ENCODE peak calls at places on chromosomes 11 and 22, in six cellular contexts. Z, V, H, L, G and Q are unnamed samples. For H3K4me1, the result is how much of the 10 kb centered on the place peaks cover.

GRCh38 chr11:119195680-119196079 is 10.4 kb downstream of the NHERF4 start:
- DNase-seq in H (no peak), L (no peak), V (peak), G (peak), Z (no peak), Q (peak)

GRCh38 chr11:79082280-79082679 is 358.6 kb downstream of the TENM4 start:
- DNase-seq in V (no peak), L (no peak), G (no peak), Z (no peak), H (no peak), Q (no peak)

GRCh38 chr11:17513853-17514252 is 30.4 kb downstream of the USH1C start:
- DNase-seq in L (no peak), V (no peak), H (no peak), Z (no peak), G (no peak), Q (no peak)

GRCh38 chr11:21933095-21933494 is 259.8 kb upstream of the ANO5 start:
- DNase-seq in L (no peak), V (peak), G (no peak), H (no peak), Z (no peak), Q (no peak)

GRCh38 chr11:16572946-16573345 is 165.5 kb upstream of the C11orf58 start:
- DNase-seq in Z (no peak), G (no peak), V (no peak), L (no peak), H (no peak), Q (no peak)

GRCh38 chr11:43419460-43419859 is 60.7 kb downstream of the TTC17 start:
- DNase-seq in L (peak), G (peak), H (peak), Z (no peak), V (peak), Q (peak)

GRCh38 chr22:45496451-45496941 is 6.2 kb upstream of the FBLN1 start:
- DNase-seq in H (no peak), Z (no peak), V (peak), G (no peak), L (no peak), Q (no peak)

GRCh38 chr11:103295704-103296103 is 186.5 kb downstream of the DYNC2H1 start:
- DNase-seq in H (peak), V (no peak), G (no peak), L (no peak), Z (no peak), Q (no peak)

GRCh38 chr22:37061611-37062365 is 10.2 kb downstream of the KCTD17 start:
- DNase-seq in G (peak), L (no peak), V (no peak), Z (no peak), H (no peak), Q (no peak)

GRCh38 chr11:87892291-87892690 is 283.0 kb downstream of the RAB38 start:
- DNase-seq in H (no peak), Z (no peak), G (no peak), L (no peak), V (no peak), Q (no peak)

GRCh38 chr11:76596652-76597051 is 73.9 kb downstream of the LRRC32 start:
- DNase-seq in V (peak), G (peak), L (no peak), Z (no peak), H (no peak), Q (no peak)

GRCh38 chr11:111307472-111308108 is 9.2 kb downstream of the POU2AF3 start:
- DNase-seq in Z (no peak), H (no peak), G (no peak), L (no peak), V (no peak), Q (no peak)

GRCh38 chr11:57647368-57647767 is 2.3 kb downstream of the YPEL4 start:
- DNase-seq in G (no peak), V (peak), H (no peak), L (no peak), Z (no peak), Q (no peak)

GRCh38 chr11:23013509-23013908 is 153.2 kb upstream of the CCDC179 start:
- DNase-seq in Z (no peak), G (no peak), H (no peak), L (no peak), V (no peak), Q (no peak)

GRCh38 chr11:133570376-133570775 is 38.1 kb upstream of the OPCML start:
- DNase-seq in H (no peak), L (no peak), Z (no peak), G (no peak), V (no peak), Q (no peak)

GRCh38 chr11:134764367-134764766 is 352.3 kb upstream of the B3GAT1 start:
- DNase-seq in V (no peak), Z (no peak), H (no peak), L (no peak), G (no peak), Q (no peak)

GRCh38 chr22:36762687-36763260 is 13.1 kb downstream of the IFT27 start:
- DNase-seq in Z (no peak), L (no peak), H (no peak), V (no peak), G (no peak), Q (no peak)

GRCh38 chr11:67439321-67440228 is 2.1 kb upstream of the PTPRCAP start:
- DNase-seq in Z (no peak), L (no peak), V (no peak), G (no peak), H (no peak), Q (peak)

GRCh38 chr11:131674051-131674755 is 303.8 kb downstream of the NTM start:
- DNase-seq in G (peak), V (peak), L (peak), Z (peak), H (peak), Q (peak)

GRCh38 chr22:24871611-24872205 is 65.7 kb downstream of the SGSM1 start:
- DNase-seq in Z (no peak), G (no peak), H (no peak), L (no peak), V (no peak), Q (no peak)

GRCh38 chr11:450809-451451 is 851 bp downstream of the PTDSS2 start:
- DNase-seq in H (peak), Z (peak), G (peak), L (peak), V (peak), Q (peak)

GRCh38 chr11:64661146-64661545 is 61.9 kb downstream of the NRXN2 start:
- DNase-seq in H (no peak), V (no peak), L (no peak), G (no peak), Z (no peak), Q (no peak)

GRCh38 chr11:57641426-57641825 is 8.3 kb downstream of the YPEL4 start:
- DNase-seq in H (peak), Z (no peak), G (no peak), V (peak), L (peak), Q (no peak)

GRCh38 chr22:22143448-22143847 is 101.1 kb upstream of the VPREB1 start:
- DNase-seq in G (no peak), H (no peak), L (no peak), V (no peak), Z (no peak), Q (no peak)

GRCh38 chr11:113269096-113269495 is 45.3 kb upstream of the TTC12 start:
- DNase-seq in V (no peak), G (no peak), L (no peak), H (no peak), Z (no peak), Q (no peak)

GRCh38 chr22:45424241-45424731 is 10.8 kb downstream of the RIBC2 start:
- DNase-seq in V (no peak), L (no peak), G (peak), Z (no peak), H (no peak), Q (no peak)

GRCh38 chr11:43943931-43944751 is 1.7 kb downstream of the C11orf96 start:
- DNase-seq in H (no peak), G (peak), Z (peak), V (no peak), L (no peak), Q (no peak)

GRCh38 chr11:109859325-109859724 is 233.9 kb upstream of the ZC3H12C start:
- DNase-seq in Z (no peak), G (peak), L (no peak), V (no peak), H (no peak), Q (no peak)

DNA sequence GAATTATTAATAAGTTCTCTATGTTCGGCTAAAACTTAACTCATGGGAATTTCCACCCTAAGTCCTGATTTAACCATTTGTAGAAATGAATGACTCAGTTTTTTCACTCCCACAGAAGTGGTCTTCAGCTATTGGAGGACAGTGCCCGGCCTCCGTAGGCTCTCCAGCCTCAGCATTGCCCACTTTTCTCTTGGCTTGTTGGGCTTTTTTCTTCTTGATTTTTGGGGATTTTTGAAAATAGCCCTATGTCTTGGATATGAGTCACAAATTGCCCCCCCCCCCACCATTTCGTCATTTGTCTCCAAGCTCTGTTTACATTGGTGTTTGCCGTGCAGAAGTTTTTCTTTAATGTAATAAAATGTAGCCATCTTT is 66.7 kb downstream of the PACS1 start:
- DNase-seq in H (no peak), V (no peak), G (no peak), L (no peak), Z (no peak), Q (no peak)
- H3K4me1 ChIP-seq in H (half or more), V (under half), G (under half), L (under half), Z (under half), Q (under half)

DNA sequence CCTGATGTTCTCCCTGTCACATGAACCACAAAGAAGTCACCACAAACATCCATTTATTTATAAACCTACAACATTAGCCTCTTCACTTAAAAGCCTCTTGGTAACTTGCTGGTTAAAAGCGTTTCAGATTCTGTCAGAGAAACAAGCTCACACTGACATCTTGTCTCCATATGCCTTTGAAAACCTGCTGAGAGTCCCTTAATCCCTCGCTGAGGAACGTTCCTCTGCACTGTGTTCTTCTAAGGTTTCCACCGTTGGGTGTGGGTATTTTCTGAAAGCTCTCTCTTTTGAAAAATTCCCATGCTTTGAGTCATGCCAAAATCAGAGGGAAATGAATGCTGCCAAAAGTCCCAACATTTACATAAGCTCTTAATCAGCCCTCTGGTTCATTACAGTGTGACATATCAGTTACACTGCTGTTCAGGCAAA is 149.8 kb downstream of the CCDC34 start:
- DNase-seq in V (no peak), G (no peak), Z (no peak), L (no peak), H (no peak), Q (no peak)
- H3K4me3 ChIP-seq in V (no peak), G (no peak), Z (no peak), L (no peak), H (no peak), Q (no peak)

GRCh38 chr11:86037743-86038142 is 31.1 kb downstream of the PICALM start:
- DNase-seq in V (no peak), H (no peak), Z (no peak), G (no peak), L (no peak), Q (no peak)
- H3K4me1 ChIP-seq in V (under half), H (under half), Z (under half), G (half or more), L (under half), Q (under half)

GRCh38 chr11:128290106-128290840 is 297.1 kb downstream of the ETS1 start:
- DNase-seq in H (peak), V (peak), L (peak), Z (peak), G (peak), Q (peak)
- H3K4me3 ChIP-seq in H (peak), V (no peak), L (peak), Z (no peak), G (no peak), Q (peak)

GRCh38 chr22:49968313-49968830 is 7.8 kb downstream of the PIM3 start:
- DNase-seq in H (no peak), L (no peak), V (peak), G (peak), Z (peak), Q (peak)
- H3K4me1 ChIP-seq in H (under half), L (half or more), V (under half), G (half or more), Z (under half), Q (half or more)

DNA sequence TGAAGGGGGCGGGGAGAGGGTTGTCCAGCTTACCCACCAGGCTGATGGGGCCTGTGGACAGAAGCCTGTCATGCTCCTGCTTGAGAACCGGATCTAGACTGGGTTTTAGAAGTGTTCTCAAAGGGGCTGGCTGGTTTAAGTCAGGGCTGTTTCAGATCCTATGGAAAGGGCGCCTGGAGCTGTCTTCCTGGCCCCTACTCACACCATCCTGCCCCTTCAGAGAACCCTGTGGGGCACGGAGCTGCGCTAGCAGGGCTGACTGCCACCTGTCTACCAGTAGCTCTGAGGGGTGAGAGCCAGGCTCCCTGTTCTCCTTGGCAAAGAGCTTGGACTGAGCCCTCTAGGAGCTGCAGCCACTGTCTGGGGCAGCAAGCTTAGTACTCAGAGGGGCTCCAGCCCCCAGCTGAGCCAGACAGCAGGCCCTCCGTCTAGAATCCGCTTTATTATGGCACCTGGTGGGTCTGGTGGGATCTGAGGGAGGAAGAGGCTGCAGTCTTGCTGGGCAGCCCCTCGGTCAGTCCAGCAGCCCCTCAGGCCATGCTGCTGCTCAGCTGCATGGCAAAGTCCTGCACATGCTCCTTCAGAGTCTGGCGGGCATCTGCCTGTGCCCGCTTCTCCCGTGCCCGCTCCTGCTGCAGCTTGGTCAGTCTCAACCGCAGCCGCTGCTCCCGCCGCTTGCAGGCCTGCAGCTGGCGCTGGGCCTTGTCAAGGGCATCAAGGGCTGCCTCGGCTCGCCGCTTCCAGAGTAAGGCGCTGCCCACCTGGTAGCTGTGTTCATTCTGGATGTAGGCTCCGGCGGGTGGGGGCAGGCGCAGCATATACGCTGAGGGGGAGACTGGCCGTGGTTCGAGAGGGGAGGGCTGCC is 2.3 kb downstream of the THAP7 start:
- DNase-seq in V (no peak), Z (no peak), G (no peak), H (no peak), L (no peak), Q (no peak)
- H3K4me3 ChIP-seq in V (peak), Z (no peak), G (no peak), H (peak), L (no peak), Q (no peak)

GRCh38 chr11:75510626-75511025 is 15.1 kb downstream of the GDPD5 start:
- DNase-seq in V (no peak), L (no peak), G (no peak), Z (no peak), H (no peak), Q (no peak)

GRCh38 chr11:75508051-75508561 is 17.6 kb downstream of the GDPD5 start:
- DNase-seq in Z (no peak), L (peak), H (peak), G (no peak), V (peak), Q (no peak)

GRCh38 chr11:75507571-75507970 is 18.2 kb downstream of the GDPD5 start:
- DNase-seq in G (no peak), L (no peak), V (no peak), Z (no peak), H (no peak), Q (no peak)

GRCh38 chr11:75509201-75509600 is 16.5 kb downstream of the GDPD5 start:
- DNase-seq in H (peak), Z (no peak), V (no peak), G (no peak), L (no peak), Q (no peak)

DNA sequence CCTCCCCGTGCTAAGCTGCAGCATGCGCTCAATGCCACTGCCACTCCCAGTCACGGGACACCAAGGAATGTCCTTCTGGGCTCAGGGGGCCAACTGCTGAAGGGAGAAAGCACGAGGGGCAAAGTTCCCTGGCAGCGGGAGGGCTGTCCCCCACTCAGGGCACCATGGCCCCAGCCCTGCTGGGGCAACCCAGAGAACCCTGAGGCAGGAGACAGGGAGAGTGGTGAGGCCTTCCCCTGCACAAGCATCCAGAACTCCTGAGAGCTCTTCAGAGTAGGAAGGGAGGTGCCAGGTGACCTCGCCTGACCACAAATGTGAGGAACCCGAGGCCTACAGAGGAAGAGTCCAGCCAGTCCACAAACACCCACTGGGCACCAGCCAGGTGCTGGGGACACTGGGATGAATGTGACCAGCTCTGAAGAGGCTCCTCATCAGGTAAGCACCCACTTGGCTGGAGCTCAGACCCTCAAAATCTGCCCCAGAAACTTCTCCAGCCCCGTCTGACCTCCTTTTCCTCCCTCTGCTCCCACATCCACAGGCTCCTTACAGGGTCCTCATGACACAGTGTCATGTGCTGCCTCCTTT is 15.6 kb downstream of the GDPD5 start:
- DNase-seq in L (no peak), H (no peak), Z (no peak), G (no peak), V (no peak), Q (no peak)
- H3K4me1 ChIP-seq in L (under half), H (under half), Z (under half), G (under half), V (under half), Q (under half)

GRCh38 chr11:12686246-12687060 is 12.2 kb downstream of the TEAD1 start:
- DNase-seq in L (no peak), V (no peak), G (no peak), H (no peak), Z (no peak), Q (no peak)

GRCh38 chr11:12687216-12687623 is 13.0 kb downstream of the TEAD1 start:
- DNase-seq in Z (no peak), H (no peak), L (no peak), G (no peak), V (no peak), Q (no peak)

GRCh38 chr11:12685229-12685628 is 11.0 kb downstream of the TEAD1 start:
- DNase-seq in H (no peak), L (no peak), Z (no peak), V (no peak), G (no peak), Q (no peak)

GRCh38 chr11:12689029-12689755 is 15.0 kb downstream of the TEAD1 start:
- DNase-seq in L (no peak), Z (no peak), V (no peak), H (no peak), G (no peak), Q (no peak)

DNA sequence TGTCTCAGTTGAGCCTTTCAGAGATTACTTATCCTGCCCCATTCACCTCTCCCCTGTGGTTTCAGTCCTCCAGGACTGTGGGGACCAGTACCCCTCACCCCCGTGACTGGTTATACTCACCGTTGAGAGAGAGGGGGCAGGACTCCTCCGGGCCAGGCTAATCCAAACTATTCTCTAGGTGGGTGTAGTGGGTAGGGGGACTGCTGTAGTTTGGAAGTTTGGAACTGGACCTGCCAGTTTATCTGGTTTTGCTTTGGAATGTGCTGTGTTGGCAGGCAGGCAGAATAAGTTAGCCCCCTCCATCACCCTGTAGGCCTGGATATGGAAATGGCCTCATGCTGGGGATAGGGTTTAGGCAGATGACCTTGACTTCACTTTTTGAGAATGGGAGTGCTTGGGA is 13.5 kb downstream of the TEAD1 start:
- DNase-seq in V (no peak), H (no peak), Z (no peak), L (no peak), G (no peak), Q (no peak)
- H3K4me3 ChIP-seq in V (no peak), H (no peak), Z (no peak), L (no peak), G (no peak), Q (no peak)

GRCh38 chr22:30190619-30191018 is 55.9 kb downstream of the LIF start:
- DNase-seq in L (peak), V (no peak), Z (no peak), G (no peak), H (no peak), Q (no peak)
- H3K4me1 ChIP-seq in L (half or more), V (under half), Z (under half), G (under half), H (under half), Q (under half)